ENCODE peak calls at places on chromosome 1, in five cellular contexts. T is GM18507; S is Calu3; M is naive thymus-derived CD4-positive, alpha-beta T cell; O is NCI-H1092 treated with DMSO at 0.1 percent for 48 hours. W is an unnamed sample.

GRCh38 chr1:115665319-115665718 is 23.5 kb downstream of the VANGL1 start:
- DNase-seq in T (no peak), S (peak), M (no peak), O (peak), W (peak)

GRCh38 chr1:47436304-47436978 is 1.4 kb upstream of the FOXD2 start:
- DNase-seq in T (peak), S (peak), M (peak), O (peak), W (peak)

GRCh38 chr1:109930252-109930993 is 19.8 kb downstream of the CSF1 start:
- DNase-seq in T (no peak), S (no peak), M (no peak), O (no peak), W (no peak)

GRCh38 chr1:230158422-230159291 is 91.6 kb downstream of the GALNT2 start:
- DNase-seq in T (no peak), S (peak), M (no peak), O (peak), W (peak)

GRCh38 chr1:150528196-150528595 is 12.6 kb downstream of the FALEC start:
- DNase-seq in T (no peak), S (no peak), M (no peak), O (no peak), W (no peak)

GRCh38 chr1:9593492-9594465 is 5.1 kb downstream of the TMEM201 start:
- DNase-seq in T (peak), S (peak), M (peak), O (no peak), W (peak)

GRCh38 chr1:95287078-95287477 is 53.1 kb downstream of the RWDD3 start:
- DNase-seq in T (no peak), S (peak), M (no peak), O (peak), W (no peak)

GRCh38 chr1:156499703-156500577 is 635 bp downstream of the MEF2D start:
- DNase-seq in T (no peak), S (peak), M (peak), O (peak), W (no peak)

GRCh38 chr1:40014812-40015594 is 25.5 kb upstream of the CAP1 start:
- DNase-seq in T (no peak), S (no peak), M (no peak), O (no peak), W (peak)

W was measured in small intestine.